ENCODE peak calls at places on chromosome 1, in seven cellular contexts. One of them, this sample, is unnamed.

GRCh38 chr1:54888080-54888733 is 1.2 kb upstream of the DHCR24 start:
- DNase-seq in bronchial epithelial cell: peak; percentile 27
- DNase-seq in stimulated activated CD4-positive, alpha-beta T cell treated with anti-CD3 and anti-CD28 coated beads, Interleukin-4, amount 100 ng/mL, for 4 hours: no peak
- DNase-seq in foreskin fibroblast: peak; percentile 28
- DNase-seq in cardiac septum: no peak
- DNase-seq in amygdala: no peak
- DNase-seq in choroid plexus epithelial cell: peak; percentile 27
- DNase-seq in this sample: no peak

GRCh38 chr1:151458936-151459330 is 361 bp downstream of the POGZ start:
- DNase-seq in bronchial epithelial cell: peak; percentile 33
- DNase-seq in stimulated activated CD4-positive, alpha-beta T cell treated with anti-CD3 and anti-CD28 coated beads, Interleukin-4, amount 100 ng/mL, for 4 hours: peak; percentile 59
- DNase-seq in foreskin fibroblast: peak; percentile 75
- DNase-seq in cardiac septum: peak; percentile 82
- DNase-seq in amygdala: no peak
- DNase-seq in choroid plexus epithelial cell: peak; percentile 74
- DNase-seq in this sample: peak; percentile 37

GRCh38 chr1:65958561-65959350 is 166.1 kb downstream of the PDE4B start:
- DNase-seq in bronchial epithelial cell: peak; percentile 43
- DNase-seq in stimulated activated CD4-positive, alpha-beta T cell treated with anti-CD3 and anti-CD28 coated beads, Interleukin-4, amount 100 ng/mL, for 4 hours: no peak
- DNase-seq in foreskin fibroblast: peak; percentile 77
- DNase-seq in cardiac septum: no peak
- DNase-seq in amygdala: no peak
- DNase-seq in choroid plexus epithelial cell: peak; percentile 78
- DNase-seq in this sample: no peak

GRCh38 chr1:59290173-59290954 is 6.5 kb upstream of the FGGY start:
- DNase-seq in bronchial epithelial cell: peak; percentile 83
- DNase-seq in stimulated activated CD4-positive, alpha-beta T cell treated with anti-CD3 and anti-CD28 coated beads, Interleukin-4, amount 100 ng/mL, for 4 hours: no peak
- DNase-seq in foreskin fibroblast: peak; percentile 44
- DNase-seq in cardiac septum: no peak
- DNase-seq in amygdala: no peak
- DNase-seq in choroid plexus epithelial cell: peak; percentile 68
- DNase-seq in this sample: no peak

GRCh38 chr1:190373705-190374336 is 103.8 kb downstream of the BRINP3 start:
- DNase-seq in bronchial epithelial cell: peak; percentile 6
- DNase-seq in stimulated activated CD4-positive, alpha-beta T cell treated with anti-CD3 and anti-CD28 coated beads, Interleukin-4, amount 100 ng/mL, for 4 hours: no peak
- DNase-seq in foreskin fibroblast: peak; percentile 37
- DNase-seq in cardiac septum: no peak
- DNase-seq in amygdala: no peak
- DNase-seq in choroid plexus epithelial cell: peak; percentile 57
- DNase-seq in this sample: no peak

GRCh38 chr1:236301958-236302335 is 20.2 kb upstream of the ERO1B start:
- DNase-seq in bronchial epithelial cell: no peak
- DNase-seq in stimulated activated CD4-positive, alpha-beta T cell treated with anti-CD3 and anti-CD28 coated beads, Interleukin-4, amount 100 ng/mL, for 4 hours: no peak
- DNase-seq in foreskin fibroblast: no peak
- DNase-seq in cardiac septum: no peak
- DNase-seq in amygdala: no peak
- DNase-seq in choroid plexus epithelial cell: no peak
- DNase-seq in this sample: no peak

GRCh38 chr1:27519341-27520258 is 29.6 kb upstream of the WASF2 start:
- DNase-seq in bronchial epithelial cell: no peak
- DNase-seq in stimulated activated CD4-positive, alpha-beta T cell treated with anti-CD3 and anti-CD28 coated beads, Interleukin-4, amount 100 ng/mL, for 4 hours: no peak
- DNase-seq in foreskin fibroblast: peak; percentile 70
- DNase-seq in cardiac septum: no peak
- DNase-seq in amygdala: peak; percentile 61
- DNase-seq in choroid plexus epithelial cell: no peak
- DNase-seq in this sample: no peak

GRCh38 chr1:33387512-33388079 is 43.3 kb downstream of the PHC2 start:
- DNase-seq in bronchial epithelial cell: peak; percentile 93
- DNase-seq in stimulated activated CD4-positive, alpha-beta T cell treated with anti-CD3 and anti-CD28 coated beads, Interleukin-4, amount 100 ng/mL, for 4 hours: no peak
- DNase-seq in foreskin fibroblast: peak; percentile 80
- DNase-seq in cardiac septum: no peak
- DNase-seq in amygdala: no peak
- DNase-seq in choroid plexus epithelial cell: peak; percentile 96
- DNase-seq in this sample: no peak

GRCh38 chr1:229059671-229060079 is 211.2 kb upstream of the RAB4A start:
- DNase-seq in bronchial epithelial cell: no peak
- DNase-seq in stimulated activated CD4-positive, alpha-beta T cell treated with anti-CD3 and anti-CD28 coated beads, Interleukin-4, amount 100 ng/mL, for 4 hours: no peak
- DNase-seq in foreskin fibroblast: peak; percentile 27
- DNase-seq in cardiac septum: peak; percentile 82
- DNase-seq in amygdala: no peak
- DNase-seq in choroid plexus epithelial cell: peak; percentile 53
- DNase-seq in this sample: peak; percentile 24

GRCh38 chr1:21165076-21165475 is 11.6 kb downstream of the EIF4G3 start:
- DNase-seq in bronchial epithelial cell: no peak
- DNase-seq in stimulated activated CD4-positive, alpha-beta T cell treated with anti-CD3 and anti-CD28 coated beads, Interleukin-4, amount 100 ng/mL, for 4 hours: no peak
- DNase-seq in foreskin fibroblast: no peak
- DNase-seq in cardiac septum: no peak
- DNase-seq in amygdala: no peak
- DNase-seq in choroid plexus epithelial cell: no peak
- DNase-seq in this sample: no peak

GRCh38 chr1:67893126-67893495 is 59.8 kb upstream of the GNG12 start:
- DNase-seq in bronchial epithelial cell: peak; percentile 61
- DNase-seq in stimulated activated CD4-positive, alpha-beta T cell treated with anti-CD3 and anti-CD28 coated beads, Interleukin-4, amount 100 ng/mL, for 4 hours: no peak
- DNase-seq in foreskin fibroblast: peak; percentile 32
- DNase-seq in cardiac septum: no peak
- DNase-seq in amygdala: no peak
- DNase-seq in choroid plexus epithelial cell: no peak
- DNase-seq in this sample: no peak

GRCh38 chr1:87449348-87449963 is 120.8 kb downstream of the LMO4 start:
- DNase-seq in bronchial epithelial cell: peak; percentile 61
- DNase-seq in stimulated activated CD4-positive, alpha-beta T cell treated with anti-CD3 and anti-CD28 coated beads, Interleukin-4, amount 100 ng/mL, for 4 hours: peak; percentile 4
- DNase-seq in foreskin fibroblast: peak; percentile 8
- DNase-seq in cardiac septum: no peak
- DNase-seq in amygdala: no peak
- DNase-seq in choroid plexus epithelial cell: peak; percentile 17
- DNase-seq in this sample: no peak

GRCh38 chr1:228958121-228958520 is 222.8 kb downstream of the RHOU start:
- DNase-seq in bronchial epithelial cell: no peak
- DNase-seq in stimulated activated CD4-positive, alpha-beta T cell treated with anti-CD3 and anti-CD28 coated beads, Interleukin-4, amount 100 ng/mL, for 4 hours: no peak
- DNase-seq in foreskin fibroblast: no peak
- DNase-seq in cardiac septum: no peak
- DNase-seq in amygdala: no peak
- DNase-seq in choroid plexus epithelial cell: peak; percentile 34
- DNase-seq in this sample: no peak

GRCh38 chr1:151130837-151131586 is 15.4 kb downstream of the SEMA6C start:
- DNase-seq in bronchial epithelial cell: peak; percentile 87
- DNase-seq in stimulated activated CD4-positive, alpha-beta T cell treated with anti-CD3 and anti-CD28 coated beads, Interleukin-4, amount 100 ng/mL, for 4 hours: peak; percentile 86
- DNase-seq in foreskin fibroblast: peak; percentile 92
- DNase-seq in cardiac septum: no peak
- DNase-seq in amygdala: peak; percentile 55
- DNase-seq in choroid plexus epithelial cell: peak; percentile 96
- DNase-seq in this sample: peak; percentile 47

GRCh38 chr1:53066941-53067738 is 5.1 kb downstream of the PODN start:
- DNase-seq in bronchial epithelial cell: no peak
- DNase-seq in stimulated activated CD4-positive, alpha-beta T cell treated with anti-CD3 and anti-CD28 coated beads, Interleukin-4, amount 100 ng/mL, for 4 hours: no peak
- DNase-seq in foreskin fibroblast: no peak
- DNase-seq in cardiac septum: peak; percentile 69
- DNase-seq in amygdala: no peak
- DNase-seq in choroid plexus epithelial cell: no peak
- DNase-seq in this sample: no peak

GRCh38 chr1:182735343-182735742 is 51.0 kb upstream of the RGS8 start:
- DNase-seq in bronchial epithelial cell: no peak
- DNase-seq in stimulated activated CD4-positive, alpha-beta T cell treated with anti-CD3 and anti-CD28 coated beads, Interleukin-4, amount 100 ng/mL, for 4 hours: no peak
- DNase-seq in foreskin fibroblast: no peak
- DNase-seq in cardiac septum: no peak
- DNase-seq in amygdala: no peak
- DNase-seq in choroid plexus epithelial cell: no peak
- DNase-seq in this sample: no peak

This sample was measured in stromal cell of bone marrow.